ENCODE peak calls at places on chromosomes 3 and 15, in five cellular contexts. Z is stomach, A is body of pancreas, Q is sigmoid colon, X is adrenal gland. M is an unnamed sample.

GRCh38 chr3:144361002-144361401 is 389.4 kb downstream of the DIPK2A start:
- DNase-seq in Z (no peak), A (no peak), Q (no peak), X (no peak), M (no peak)

GRCh38 chr3:151382671-151383070 is 1.9 kb downstream of the P2RY12 start:
- DNase-seq in Z (no peak), A (no peak), Q (no peak), X (no peak), M (no peak)

GRCh38 chr3:122745365-122746021 is 48.1 kb downstream of the HSPBAP1 start:
- DNase-seq in Z (no peak), A (no peak), Q (no peak), X (no peak), M (no peak)

GRCh38 chr3:23161896-23162570 is 41.1 kb upstream of the UBE2E2 start:
- DNase-seq in Z (no peak), A (no peak), Q (no peak), X (no peak), M (peak)

GRCh38 chr3:127951276-127951675 is 36.2 kb downstream of the KBTBD12 start:
- DNase-seq in Z (no peak), A (no peak), Q (no peak), X (peak), M (no peak)

GRCh38 chr15:95669146-95669922 is 661.2 kb upstream of the NR2F2 start:
- DNase-seq in Z (no peak), A (no peak), Q (no peak), X (no peak), M (no peak)

GRCh38 chr3:156812521-156813335 is 13.4 kb upstream of the LEKR1 start:
- DNase-seq in Z (no peak), A (peak), Q (no peak), X (no peak), M (peak)

GRCh38 chr3:54197509-54197908 is 75.2 kb downstream of the CACNA2D3 start:
- DNase-seq in Z (no peak), A (no peak), Q (no peak), X (no peak), M (no peak)

GRCh38 chr3:12155833-12156232 is 2.9 kb downstream of the TIMP4 start:
- DNase-seq in Z (no peak), A (no peak), Q (no peak), X (peak), M (peak)

GRCh38 chr15:39598958-39599845 is 18.3 kb downstream of the THBS1 start:
- DNase-seq in Z (no peak), A (no peak), Q (no peak), X (no peak), M (no peak)

GRCh38 chr3:43997788-43998373 is 243.8 kb upstream of the TOPAZ1 start:
- DNase-seq in Z (no peak), A (no peak), Q (no peak), X (no peak), M (no peak)

GRCh38 chr3:147162743-147163142 is 243.6 kb downstream of the ZIC4 start:
- DNase-seq in Z (no peak), A (no peak), Q (no peak), X (no peak), M (no peak)

GRCh38 chr3:132822266-132822665 is 100.1 kb upstream of the NPHP3 start:
- DNase-seq in Z (no peak), A (no peak), Q (no peak), X (no peak), M (no peak)

GRCh38 chr3:160668454-160668853 is 8.5 kb upstream of the ARL14 start:
- DNase-seq in Z (no peak), A (no peak), Q (no peak), X (no peak), M (no peak)

GRCh38 chr15:39583586-39584265 is 2.8 kb downstream of the THBS1 start:
- DNase-seq in Z (no peak), A (no peak), Q (peak), X (no peak), M (peak)

GRCh38 chr3:127097009-127097350 is 96.0 kb upstream of the PRR23E start:
- DNase-seq in Z (no peak), A (no peak), Q (no peak), X (no peak), M (no peak)

GRCh38 chr3:181719298-181719859 is 7.7 kb downstream of the SOX2 start:
- DNase-seq in Z (peak), A (no peak), Q (no peak), X (no peak), M (no peak)

GRCh38 chr15:63439536-63440264 is 58.1 kb upstream of the CA12 start:
- DNase-seq in Z (no peak), A (no peak), Q (no peak), X (no peak), M (no peak)

GRCh38 chr15:89898146-89898545 is 4.4 kb upstream of the AP3S2 start:
- DNase-seq in Z (no peak), A (no peak), Q (no peak), X (no peak), M (no peak)

GRCh38 chr3:138199847-138200246 is 12.7 kb downstream of the ARMC8 start:
- DNase-seq in Z (no peak), A (no peak), Q (no peak), X (no peak), M (peak)

GRCh38 chr3:65436580-65436979 is 602.1 kb downstream of the MAGI1 start:
- DNase-seq in Z (no peak), A (no peak), Q (no peak), X (peak), M (peak)

GRCh38 chr3:188126271-188126670 is 27.7 kb upstream of the LPP start:
- DNase-seq in Z (no peak), A (no peak), Q (no peak), X (no peak), M (no peak)

GRCh38 chr3:106130384-106131084 is 261.7 kb upstream of the CBLB start:
- DNase-seq in Z (no peak), A (no peak), Q (no peak), X (no peak), M (no peak)

GRCh38 chr15:57551717-57552677 is 39.7 kb upstream of the MYZAP start:
- DNase-seq in Z (peak), A (peak), Q (no peak), X (no peak), M (no peak)

GRCh38 chr3:15319575-15319974 is 12.8 kb downstream of the SH3BP5 start:
- DNase-seq in Z (no peak), A (no peak), Q (peak), X (peak), M (no peak)

GRCh38 chr15:101489633-101490407 is at the start of gene PCSK6:
- DNase-seq in Z (peak), A (peak), Q (no peak), X (no peak), M (peak)

GRCh38 chr3:179526989-179527391 is 35.7 kb upstream of the ACTL6A start:
- DNase-seq in Z (no peak), A (peak), Q (peak), X (peak), M (no peak)

GRCh38 chr3:138195491-138195890 is 8.4 kb downstream of the ARMC8 start:
- DNase-seq in Z (no peak), A (no peak), Q (no peak), X (no peak), M (no peak)

GRCh38 chr3:41580274-41580959 is 381.1 kb downstream of the CTNNB1 start:
- DNase-seq in Z (no peak), A (no peak), Q (no peak), X (no peak), M (no peak)

GRCh38 chr3:45480218-45480617 is 91.8 kb downstream of the LARS2 start:
- DNase-seq in Z (no peak), A (no peak), Q (no peak), X (no peak), M (no peak)

GRCh38 chr3:8992854-8993253 is 29.6 kb upstream of the RAD18 start:
- DNase-seq in Z (no peak), A (no peak), Q (no peak), X (no peak), M (no peak)

GRCh38 chr3:126119008-126119675 is 35.2 kb upstream of the SLC41A3 start:
- DNase-seq in Z (peak), A (peak), Q (peak), X (no peak), M (no peak)

GRCh38 chr15:59169337-59169736 is 37.3 kb upstream of the LDHAL6B start:
- DNase-seq in Z (no peak), A (no peak), Q (no peak), X (no peak), M (no peak)

GRCh38 chr3:156311431-156311830 is 191.1 kb downstream of the KCNAB1 start:
- DNase-seq in Z (no peak), A (no peak), Q (no peak), X (no peak), M (no peak)

GRCh38 chr3:128597900-128598299 is 52.7 kb downstream of the RPN1 start:
- DNase-seq in Z (no peak), A (no peak), Q (no peak), X (no peak), M (no peak)

GRCh38 chr15:93428135-93428534 is 339.1 kb upstream of the RGMA start:
- DNase-seq in Z (no peak), A (no peak), Q (no peak), X (no peak), M (no peak)

GRCh38 chr15:28920781-28921331 is 35.1 kb downstream of the APBA2 start:
- DNase-seq in Z (no peak), A (no peak), Q (peak), X (no peak), M (no peak)

GRCh38 chr3:88058322-88058592 is 548 bp downstream of the CGGBP1 start:
- DNase-seq in Z (no peak), A (no peak), Q (no peak), X (no peak), M (no peak)

GRCh38 chr3:88059380-88060160 is 515 bp downstream of the ZNF654 start:
- DNase-seq in Z (no peak), A (peak), Q (peak), X (peak), M (peak)

GRCh38 chr3:88057650-88058321 is 1.0 kb downstream of the CGGBP1 start:
- DNase-seq in Z (no peak), A (no peak), Q (no peak), X (no peak), M (peak)

GRCh38 chr3:88061749-88062148 is 2.7 kb downstream of the ZNF654 start:
- DNase-seq in Z (no peak), A (no peak), Q (no peak), X (no peak), M (no peak)

DNA sequence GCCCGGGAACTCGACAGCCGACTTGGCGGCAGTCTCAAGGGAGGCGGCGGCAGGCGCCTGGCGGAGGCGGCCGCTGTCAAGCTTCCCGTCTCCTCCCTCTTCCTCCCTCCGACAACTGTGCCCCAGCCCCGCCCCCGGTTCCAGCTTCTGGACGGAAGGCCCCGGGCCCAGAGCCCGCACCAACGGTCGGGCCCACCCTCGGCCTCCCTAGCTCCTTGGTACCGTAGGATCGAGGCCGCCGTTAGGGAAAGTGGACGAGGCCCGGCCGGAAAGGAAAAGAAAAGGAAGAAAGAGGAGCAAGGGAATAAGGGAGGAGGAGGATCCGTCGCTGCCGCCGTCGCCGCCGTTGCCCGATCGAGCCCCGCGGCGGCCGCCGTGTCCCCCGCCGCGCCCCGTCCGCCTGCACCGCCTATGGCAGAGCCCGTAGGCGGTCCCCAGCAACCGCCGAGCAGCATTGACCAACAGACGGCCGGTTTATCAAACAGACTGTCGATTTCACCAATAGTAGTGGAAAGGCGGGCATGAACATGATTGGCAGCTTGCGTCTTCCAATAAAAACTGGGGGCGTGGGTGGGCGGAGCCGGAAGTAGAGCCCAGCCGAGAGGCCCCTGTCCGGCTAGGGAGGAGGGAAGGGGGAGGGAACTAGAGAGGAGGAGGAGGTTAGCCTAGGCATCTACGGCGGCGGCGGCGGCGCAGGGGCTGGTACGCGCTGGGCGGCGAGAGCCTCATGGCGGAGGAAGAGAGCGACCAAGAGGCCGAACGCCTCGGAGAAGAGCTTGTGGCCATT is at the start of the genes CGGBP1 and ZNF654:
- DNase-seq in Z (peak), A (peak), Q (peak), X (peak), M (peak)
- TF ChIP-seq POLR2A in Z (no peak), A (peak), Q (peak), X (peak), M (peak)

DNA sequence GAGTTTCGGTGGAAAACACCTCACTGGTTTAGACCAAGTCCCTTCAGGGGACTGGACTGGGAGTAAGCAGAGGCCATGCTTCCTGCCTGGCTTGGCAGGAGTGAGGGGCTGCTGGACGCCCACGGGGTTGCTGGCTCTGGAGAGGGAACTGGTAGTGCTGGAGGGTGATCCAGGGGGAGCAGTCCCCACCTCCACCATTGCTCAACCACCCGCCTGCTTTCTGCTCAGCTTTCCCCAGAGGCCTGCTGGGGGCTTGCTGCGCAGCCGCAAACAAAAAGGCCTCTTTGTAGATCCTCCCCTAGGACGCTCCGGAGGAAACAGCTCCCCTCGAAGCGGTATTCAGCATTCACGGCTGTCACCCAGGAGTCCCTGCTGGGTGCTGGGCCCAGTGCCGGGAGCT is 33.5 kb downstream of the EBLN2 start:
- DNase-seq in Z (no peak), A (no peak), Q (no peak), X (no peak), M (no peak)
- TF ChIP-seq POLR2A in Z (no peak), A (no peak), Q (no peak), X (no peak), M (no peak)

DNA sequence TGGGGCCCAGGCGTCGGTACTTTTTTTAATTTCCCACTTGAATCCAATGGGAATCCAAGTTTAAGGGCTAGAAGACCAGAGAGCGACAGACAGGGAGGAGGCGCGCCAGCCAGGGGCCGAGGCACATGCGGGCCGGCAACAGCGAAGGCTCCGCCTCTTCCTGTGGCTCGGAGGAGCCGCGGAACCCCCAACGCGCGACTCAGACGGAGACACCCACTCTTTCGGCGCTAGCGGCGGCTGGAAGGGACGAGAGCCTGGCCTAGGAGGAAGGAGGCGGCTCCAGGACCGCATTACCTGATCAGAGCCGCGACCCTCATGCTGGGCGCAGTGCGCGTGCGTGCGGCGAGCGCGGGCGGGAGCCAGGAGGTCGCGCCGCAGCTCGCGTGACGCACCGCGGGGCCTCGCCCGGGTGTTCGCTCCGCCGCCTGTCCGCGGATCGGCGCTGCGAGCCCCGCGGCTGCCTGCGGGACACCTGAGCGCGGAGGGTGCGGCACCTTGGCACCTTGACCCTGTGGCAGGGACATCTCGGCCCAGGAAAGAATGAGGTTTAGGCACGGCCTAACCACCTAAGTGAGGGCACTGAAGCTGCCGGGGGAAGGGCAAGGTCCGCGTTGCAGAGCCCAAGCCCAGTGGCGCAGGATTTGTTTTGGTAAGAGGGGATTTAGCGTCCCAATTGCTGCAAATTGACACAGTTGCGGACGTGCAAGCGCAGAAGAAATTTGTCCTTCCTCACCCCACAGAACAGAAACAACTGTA is at the start of gene DPH6:
- DNase-seq in Z (peak), A (peak), Q (peak), X (peak), M (peak)
- TF ChIP-seq POLR2A in Z (no peak), A (peak), Q (peak), X (peak), M (peak)

DNA sequence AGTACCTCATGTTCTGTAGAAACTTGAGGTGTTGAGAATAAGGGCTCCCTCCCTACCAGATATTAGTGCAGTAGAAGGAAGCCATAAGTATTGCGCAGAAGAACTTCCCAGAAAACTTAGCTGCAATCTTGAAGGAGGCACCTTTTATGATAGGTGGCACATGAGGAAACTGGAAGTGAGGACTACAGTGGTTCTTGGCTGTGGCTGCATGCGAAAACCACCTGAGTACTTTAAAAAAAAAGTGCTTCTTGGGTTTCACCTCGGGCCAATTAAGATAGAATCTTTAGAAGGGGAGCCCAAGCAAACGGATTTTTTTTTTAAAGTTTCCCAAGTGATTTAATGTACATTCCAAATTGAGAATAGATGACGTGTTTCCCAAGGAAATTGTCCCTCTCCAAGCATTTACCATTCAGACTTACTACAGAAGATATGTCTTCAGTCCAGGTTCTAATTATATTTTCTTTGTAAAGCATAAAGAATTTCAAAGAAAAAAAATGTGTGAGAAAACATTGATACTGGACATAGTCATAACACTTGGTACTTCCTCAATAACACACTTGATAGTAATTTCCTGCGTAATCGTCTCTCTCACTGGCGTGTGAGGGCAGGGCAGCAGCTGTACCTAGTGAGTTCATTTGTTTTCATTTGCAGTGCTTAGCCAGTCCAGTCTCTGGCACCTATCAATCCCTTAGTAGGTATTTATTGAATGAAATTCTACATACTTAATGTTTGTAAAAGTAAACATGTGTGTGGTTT is 12.3 kb upstream of the NR1I2 start:
- DNase-seq in Z (no peak), A (no peak), Q (no peak), X (no peak), M (no peak)
- TF ChIP-seq POLR2A in Z (no peak), A (no peak), Q (no peak), X (no peak), M (no peak)

M was measured in erythroblast.